ENCODE peak calls at places on chromosomes 16 and 17, in five cellular contexts. D is neural progenitor cell, H is MM.1S, W is HCT116, I is GM23248. Z is an unnamed sample.
A peak's percentile ranks its signal among the peaks of the same experiment; 100 is the strongest.

GRCh38 chr17:19707728-19708221 is 8.6 kb downstream of the SLC47A2 start:
- DNase-seq in I (no peak), H (no peak), W (no peak), D (no peak), Z (no peak)

GRCh38 chr17:37368577-37368976 is 7.2 kb upstream of the C17orf78 start:
- DNase-seq in D (no peak), H (no peak), W (no peak), I (peak; percentile 68), Z (no peak)

GRCh38 chr16:89072216-89073130 is 21.2 kb upstream of the ACSF3 start:
- DNase-seq in W (no peak), D (no peak), I (peak; percentile 53), H (no peak), Z (no peak)

GRCh38 chr16:318628-319027 is 33.9 kb downstream of the AXIN1 start:
- DNase-seq in W (no peak), D (peak; percentile 75), I (no peak), H (no peak), Z (no peak)

GRCh38 chr16:30521873-30522641 is 4.3 kb downstream of the ZNF768 start:
- DNase-seq in D (no peak), I (no peak), W (no peak), H (no peak), Z (no peak)

GRCh38 chr16:87178977-87179376 is 138.2 kb downstream of the C16orf95 start:
- DNase-seq in H (no peak), D (no peak), I (peak; percentile 43), W (no peak), Z (peak; percentile 67)

GRCh38 chr16:86389566-86390328 is 120.6 kb upstream of the FOXF1 start:
- DNase-seq in W (no peak), H (no peak), I (peak; percentile 58), D (no peak), Z (no peak)

GRCh38 chr17:47279062-47279801 is 25.6 kb downstream of the ITGB3 start:
- DNase-seq in I (peak; percentile 98), H (peak; percentile 67), D (no peak), W (no peak), Z (peak; percentile 82)

GRCh38 chr17:7767425-7768021 is 50.0 kb downstream of the DNAH2 start:
- DNase-seq in W (no peak), I (no peak), D (no peak), H (no peak), Z (no peak)

GRCh38 chr17:8913879-8914278 is 46.4 kb upstream of the PIK3R6 start:
- DNase-seq in I (no peak), D (no peak), W (no peak), H (no peak), Z (no peak)

GRCh38 chr16:78480588-78480987 is 381.1 kb downstream of the WWOX start:
- DNase-seq in H (no peak), W (no peak), D (no peak), I (no peak), Z (no peak)

GRCh38 chr17:10729334-10730193 is at the start of gene TMEM220:
- DNase-seq in D (peak; percentile 90), H (peak; percentile 10), I (peak; percentile 89), W (no peak), Z (peak; percentile 60)

GRCh38 chr16:79468236-79468635 is 132.3 kb downstream of the MAF start:
- DNase-seq in W (no peak), H (no peak), D (no peak), I (no peak), Z (no peak)

GRCh38 chr16:84832488-84833141 is 12.8 kb downstream of the CRISPLD2 start:
- DNase-seq in D (no peak), W (no peak), I (peak; percentile 99), H (no peak), Z (no peak)

GRCh38 chr16:82156761-82157654 is 13.0 kb downstream of the MPHOSPH6 start:
- DNase-seq in D (no peak), I (peak; percentile 70), H (no peak), W (no peak), Z (no peak)

GRCh38 chr17:50183439-50184001 is 17.7 kb downstream of the SGCA start:
- DNase-seq in D (no peak), W (no peak), I (peak; percentile 65), H (no peak), Z (no peak)

GRCh38 chr16:22789281-22789945 is 24.5 kb upstream of the HS3ST2 start:
- DNase-seq in D (no peak), W (no peak), I (peak; percentile 43), H (no peak), Z (peak; percentile 63)

DNA sequence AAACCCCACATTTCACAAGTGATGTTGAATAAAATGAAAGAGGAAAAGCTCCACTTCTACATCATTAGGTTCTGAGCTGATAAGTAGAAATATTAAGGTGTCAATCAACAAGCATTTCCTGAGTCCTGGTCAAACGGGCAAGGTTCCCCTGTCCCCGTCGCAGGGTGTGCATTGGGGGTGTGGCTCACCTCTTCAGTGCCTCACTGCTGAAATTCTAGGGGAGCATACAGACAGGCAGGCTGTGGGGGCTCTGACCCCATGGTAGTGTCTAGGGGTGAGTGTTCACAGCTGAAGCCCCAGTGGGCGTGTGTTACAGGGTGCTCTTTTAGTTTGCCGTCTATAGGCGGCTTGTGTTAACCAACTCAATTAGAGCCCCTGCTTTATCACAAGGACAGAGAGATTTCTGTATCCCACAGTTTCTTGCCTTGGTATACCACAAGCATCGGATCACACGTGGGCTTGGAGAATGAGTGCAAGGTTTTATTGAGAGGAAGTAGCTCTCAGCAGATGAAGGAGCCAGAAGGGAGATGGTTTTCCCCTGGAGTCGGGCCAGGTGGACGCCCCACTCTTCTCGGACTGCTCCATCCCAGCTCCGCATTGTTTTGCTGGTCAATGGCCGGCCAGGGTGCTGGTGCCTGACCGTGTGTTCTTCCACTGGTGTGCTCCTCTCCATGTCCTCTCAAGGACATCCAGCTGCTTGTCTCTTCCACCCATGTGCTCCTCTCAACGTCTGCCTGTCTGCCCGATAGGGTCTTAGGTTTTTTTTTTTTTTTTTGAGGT is 238.2 kb upstream of the NLRP1 start:
- DNase-seq in W (no peak), D (no peak), I (no peak), H (no peak), Z (no peak)
- TF ChIP-seq EZH2phosphoT487 in W (no peak), D (no peak), I (no peak), H (no peak), Z (no peak)

DNA sequence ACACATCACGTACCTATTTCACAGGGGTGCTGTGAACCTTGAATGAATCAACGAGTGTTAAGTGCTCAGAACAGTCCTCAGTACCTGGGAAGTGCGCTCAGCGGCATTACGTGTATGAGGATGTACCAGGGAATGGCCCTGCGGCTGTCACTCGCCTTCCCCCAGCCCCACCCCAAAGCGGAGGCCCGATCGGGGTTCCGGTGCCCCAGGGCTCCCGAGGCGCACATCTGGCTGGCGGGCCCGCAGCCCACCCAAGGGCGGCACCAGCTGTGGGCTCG is 17.6 kb downstream of the ZNF423 start:
- DNase-seq in D (no peak), I (no peak), H (no peak), W (no peak), Z (no peak)
- TF ChIP-seq EZH2 in D (no peak), I (no peak), H (no peak), W (no peak), Z (no peak)

GRCh38 chr17:2708585-2709172 is 2.9 kb downstream of the CLUH start:
- DNase-seq in H (no peak), I (no peak), W (no peak), D (no peak), Z (no peak)

GRCh38 chr17:2710075-2710803 is 1.3 kb downstream of the CLUH start:
- DNase-seq in I (peak; percentile 47), W (no peak), D (no peak), H (no peak), Z (peak; percentile 4)

GRCh38 chr17:2710804-2711607 is 558 bp downstream of the CLUH start:
- DNase-seq in H (peak; percentile 49), W (no peak), D (peak; percentile 70), I (peak; percentile 62), Z (peak; percentile 3)

GRCh38 chr17:2707721-2708584 is 3.6 kb downstream of the CLUH start:
- DNase-seq in I (peak; percentile 40), W (no peak), H (no peak), D (peak; percentile 72), Z (no peak)

DNA sequence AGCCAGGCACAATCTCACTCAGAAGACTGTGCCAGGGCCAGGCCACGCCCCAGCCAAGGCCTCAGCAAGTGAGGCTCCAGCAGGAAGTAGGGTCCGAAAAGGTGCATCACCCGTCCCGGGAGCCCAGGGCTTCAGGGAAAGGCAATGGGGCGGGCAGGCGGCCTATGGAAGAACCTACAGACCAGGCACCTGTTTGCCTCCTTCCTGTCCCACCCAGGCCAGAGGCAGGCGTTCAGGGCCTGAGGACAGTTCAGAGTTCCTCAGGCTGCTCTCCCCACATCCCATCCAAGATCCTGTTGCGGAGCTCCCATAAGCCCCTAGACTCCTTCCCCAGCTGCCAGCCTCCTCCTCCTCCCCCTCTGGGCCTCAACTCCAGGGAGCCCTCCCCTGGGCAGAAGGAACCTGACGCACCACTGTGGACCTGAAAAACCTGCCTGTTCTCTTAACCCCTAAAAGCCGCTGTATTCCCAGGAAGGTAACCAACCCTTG is 2.3 kb downstream of the CLUH start:
- DNase-seq in I (peak; percentile 54), H (no peak), W (no peak), D (no peak), Z (peak; percentile 57)
- TF ChIP-seq EZH2phosphoT487 in I (no peak), H (no peak), W (no peak), D (no peak), Z (no peak)

DNA sequence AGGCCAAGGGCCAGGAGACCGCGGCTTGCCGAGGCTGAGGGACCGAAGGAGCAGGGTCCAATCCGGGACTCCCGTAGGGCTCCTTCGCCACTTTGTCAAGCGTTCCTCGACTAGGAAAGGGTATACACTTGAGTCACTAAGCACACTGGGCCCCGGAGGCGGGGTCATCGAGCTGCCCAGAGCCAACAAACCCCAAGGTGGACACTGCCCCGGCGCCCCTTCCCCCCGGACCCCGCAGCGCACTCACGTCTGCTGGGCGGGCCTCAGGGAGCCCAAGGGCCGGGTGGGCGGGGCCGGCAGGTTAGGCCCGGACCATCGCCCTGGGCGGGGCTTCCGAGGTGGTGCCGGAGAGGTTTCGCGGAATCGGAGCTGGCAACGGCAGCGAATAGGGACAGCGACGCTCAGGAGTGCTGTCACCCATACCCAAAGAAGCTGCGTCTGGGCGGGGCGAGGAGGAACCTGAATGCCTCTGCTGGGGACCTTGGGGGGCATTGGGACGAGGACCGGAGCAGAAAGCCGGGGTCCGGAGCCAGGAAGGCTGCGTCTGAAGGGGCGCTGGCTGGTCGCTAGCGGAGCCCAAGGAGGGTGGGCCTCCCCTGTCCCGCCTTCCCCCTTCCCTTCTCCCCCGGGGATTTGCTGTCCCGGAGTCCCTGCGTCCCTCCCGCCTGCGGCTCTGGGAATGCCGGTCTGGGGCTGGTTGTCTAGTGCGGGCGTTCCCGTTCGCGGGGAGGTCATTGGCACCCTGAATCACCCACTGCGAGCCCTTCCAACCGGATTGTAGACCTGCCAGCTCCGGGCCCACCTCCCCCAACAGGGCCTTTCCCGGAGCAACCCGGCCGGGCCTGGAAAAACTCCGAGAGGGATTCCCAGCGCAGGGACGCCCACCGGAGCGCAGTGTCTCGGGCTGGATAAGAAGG is 118.2 kb upstream of the SMURF2 start:
- DNase-seq in D (peak; percentile 89), I (peak; percentile 51), W (peak; percentile 84), H (peak; percentile 65), Z (peak; percentile 70)
- TF ChIP-seq EZH2 in D (no peak), I (peak; percentile 77), W (no peak), H (no peak), Z (no peak)

GRCh38 chr17:38967290-38967738 is at the start of gene FBXO47:
- DNase-seq in H (no peak), W (no peak), I (peak; percentile 98), D (peak; percentile 87), Z (no peak)
- TF ChIP-seq EZH2phosphoT487 in H (no peak), W (no peak), I (no peak), D (no peak), Z (no peak)

GRCh38 chr16:49277386-49277742 is 4.3 kb downstream of the CBLN1 start:
- DNase-seq in I (no peak), W (no peak), D (peak; percentile 46), H (no peak), Z (no peak)
- TF ChIP-seq EZH2 in I (no peak), W (no peak), D (no peak), H (no peak), Z (no peak)